ENCODE peak calls at places on chromosomes 7 and 10, in six cellular contexts. One of them, this sample, is unnamed.

GRCh38 chr10:11724938-11725776 is 17.0 kb upstream of the ECHDC3 start:
- DNase-seq in LNCaP clone FGC: peak
- DNase-seq in MM.1S: peak
- DNase-seq in DND-41: no peak
- DNase-seq in epithelial cell of esophagus: peak
- DNase-seq in foreskin fibroblast: peak
- DNase-seq in this sample: peak

GRCh38 chr10:29064665-29065064 is 224.2 kb upstream of the LYZL1 start:
- DNase-seq in LNCaP clone FGC: no peak
- DNase-seq in MM.1S: no peak
- DNase-seq in DND-41: no peak
- DNase-seq in epithelial cell of esophagus: no peak
- DNase-seq in foreskin fibroblast: no peak
- DNase-seq in this sample: no peak

GRCh38 chr10:131676971-131677421 is 223.8 kb upstream of the PPP2R2D start:
- DNase-seq in LNCaP clone FGC: no peak
- DNase-seq in MM.1S: no peak
- DNase-seq in DND-41: no peak
- DNase-seq in epithelial cell of esophagus: no peak
- DNase-seq in foreskin fibroblast: no peak
- DNase-seq in this sample: no peak

GRCh38 chr7:87220734-87221215 is 1.2 kb upstream of the TMEM243 start:
- DNase-seq in LNCaP clone FGC: peak
- DNase-seq in MM.1S: peak
- DNase-seq in DND-41: no peak
- DNase-seq in epithelial cell of esophagus: peak
- DNase-seq in foreskin fibroblast: peak
- DNase-seq in this sample: peak

GRCh38 chr7:157690058-157690832 is 353.4 kb downstream of the DNAJB6 start:
- DNase-seq in LNCaP clone FGC: no peak
- DNase-seq in MM.1S: no peak
- DNase-seq in DND-41: peak
- DNase-seq in epithelial cell of esophagus: no peak
- DNase-seq in foreskin fibroblast: peak
- DNase-seq in this sample: no peak

GRCh38 chr7:131836733-131837132 is 280.3 kb upstream of the PODXL start:
- DNase-seq in LNCaP clone FGC: no peak
- DNase-seq in MM.1S: no peak
- DNase-seq in DND-41: no peak
- DNase-seq in epithelial cell of esophagus: no peak
- DNase-seq in foreskin fibroblast: no peak
- DNase-seq in this sample: no peak

GRCh38 chr10:104117839-104118323 is 4.1 kb upstream of the SFR1 start:
- DNase-seq in LNCaP clone FGC: no peak
- DNase-seq in MM.1S: no peak
- DNase-seq in DND-41: no peak
- DNase-seq in epithelial cell of esophagus: peak
- DNase-seq in foreskin fibroblast: no peak
- DNase-seq in this sample: no peak

GRCh38 chr7:26199301-26200112 is 1.0 kb downstream of the HNRNPA2B1 start:
- DNase-seq in LNCaP clone FGC: no peak
- DNase-seq in MM.1S: peak
- DNase-seq in DND-41: peak
- DNase-seq in epithelial cell of esophagus: peak
- DNase-seq in foreskin fibroblast: no peak
- DNase-seq in this sample: peak

GRCh38 chr7:18086165-18087030 is 58.8 kb upstream of the PRPS1L1 start:
- DNase-seq in LNCaP clone FGC: no peak
- DNase-seq in MM.1S: peak
- DNase-seq in DND-41: no peak
- DNase-seq in epithelial cell of esophagus: peak
- DNase-seq in foreskin fibroblast: peak
- DNase-seq in this sample: peak

GRCh38 chr7:28626191-28626590 is 213.9 kb downstream of the CREB5 start:
- DNase-seq in LNCaP clone FGC: no peak
- DNase-seq in MM.1S: no peak
- DNase-seq in DND-41: no peak
- DNase-seq in epithelial cell of esophagus: peak
- DNase-seq in foreskin fibroblast: no peak
- DNase-seq in this sample: no peak

GRCh38 chr7:149566103-149566502 is 68.5 kb upstream of the ZNF746 start:
- DNase-seq in LNCaP clone FGC: no peak
- DNase-seq in MM.1S: no peak
- DNase-seq in DND-41: no peak
- DNase-seq in epithelial cell of esophagus: no peak
- DNase-seq in foreskin fibroblast: no peak
- DNase-seq in this sample: no peak

GRCh38 chr7:50379082-50379481 is 71.1 kb downstream of the FIGNL1 start:
- DNase-seq in LNCaP clone FGC: no peak
- DNase-seq in MM.1S: no peak
- DNase-seq in DND-41: no peak
- DNase-seq in epithelial cell of esophagus: peak
- DNase-seq in foreskin fibroblast: no peak
- DNase-seq in this sample: no peak

GRCh38 chr7:80232969-80233724 is 98.5 kb downstream of the GNAI1 start:
- DNase-seq in LNCaP clone FGC: no peak
- DNase-seq in MM.1S: no peak
- DNase-seq in DND-41: no peak
- DNase-seq in epithelial cell of esophagus: peak
- DNase-seq in foreskin fibroblast: no peak
- DNase-seq in this sample: no peak

GRCh38 chr7:95690367-95690947 is 81.9 kb upstream of the DYNC1I1 start:
- DNase-seq in LNCaP clone FGC: no peak
- DNase-seq in MM.1S: peak
- DNase-seq in DND-41: peak
- DNase-seq in epithelial cell of esophagus: peak
- DNase-seq in foreskin fibroblast: peak
- DNase-seq in this sample: peak

GRCh38 chr7:77331938-77332695 is 84.0 kb downstream of the GSAP start:
- DNase-seq in LNCaP clone FGC: peak
- DNase-seq in MM.1S: peak
- DNase-seq in DND-41: peak
- DNase-seq in epithelial cell of esophagus: peak
- DNase-seq in foreskin fibroblast: peak
- DNase-seq in this sample: peak

GRCh38 chr10:113069595-113069994 is 119.5 kb downstream of the TCF7L2 start:
- DNase-seq in LNCaP clone FGC: no peak
- DNase-seq in MM.1S: no peak
- DNase-seq in DND-41: no peak
- DNase-seq in epithelial cell of esophagus: peak
- DNase-seq in foreskin fibroblast: no peak
- DNase-seq in this sample: no peak

GRCh38 chr10:22648547-22648961 is 65.8 kb downstream of the PIP4K2A start:
- DNase-seq in LNCaP clone FGC: no peak
- DNase-seq in MM.1S: no peak
- DNase-seq in DND-41: no peak
- DNase-seq in epithelial cell of esophagus: peak
- DNase-seq in foreskin fibroblast: peak
- DNase-seq in this sample: peak

GRCh38 chr7:146057958-146058357 is 58.6 kb upstream of the CNTNAP2 start:
- DNase-seq in LNCaP clone FGC: no peak
- DNase-seq in MM.1S: no peak
- DNase-seq in DND-41: no peak
- DNase-seq in epithelial cell of esophagus: no peak
- DNase-seq in foreskin fibroblast: no peak
- DNase-seq in this sample: no peak

GRCh38 chr10:43043773-43044394 is 33.0 kb upstream of the RET start:
- DNase-seq in LNCaP clone FGC: no peak
- DNase-seq in MM.1S: no peak
- DNase-seq in DND-41: no peak
- DNase-seq in epithelial cell of esophagus: no peak
- DNase-seq in foreskin fibroblast: no peak
- DNase-seq in this sample: no peak

GRCh38 chr10:103062854-103063642 is 130.0 kb downstream of the NT5C2 start:
- DNase-seq in LNCaP clone FGC: peak
- DNase-seq in MM.1S: no peak
- DNase-seq in DND-41: no peak
- DNase-seq in epithelial cell of esophagus: peak
- DNase-seq in foreskin fibroblast: no peak
- DNase-seq in this sample: no peak
- TF ChIP-seq CTCF in LNCaP clone FGC: peak
- TF ChIP-seq CTCF in MM.1S: no peak
- TF ChIP-seq CTCF in DND-41: no peak
- TF ChIP-seq CTCF in epithelial cell of esophagus: no peak
- TF ChIP-seq CTCF in foreskin fibroblast: no peak
- TF ChIP-seq CTCF in this sample: no peak

GRCh38 chr7:134458806-134459698 is at the start of gene AKR1B1:
- DNase-seq in LNCaP clone FGC: no peak
- DNase-seq in MM.1S: peak
- DNase-seq in DND-41: peak
- DNase-seq in epithelial cell of esophagus: peak
- DNase-seq in foreskin fibroblast: peak
- DNase-seq in this sample: peak
- H3K4me3 ChIP-seq in LNCaP clone FGC: no peak
- H3K4me3 ChIP-seq in MM.1S: peak
- H3K4me3 ChIP-seq in DND-41: peak
- H3K4me3 ChIP-seq in epithelial cell of esophagus: peak
- H3K4me3 ChIP-seq in foreskin fibroblast: peak
- H3K4me3 ChIP-seq in this sample: peak

GRCh38 chr7:103995554-103995953 is 6.1 kb upstream of the RELN start:
- DNase-seq in LNCaP clone FGC: no peak
- DNase-seq in MM.1S: no peak
- DNase-seq in DND-41: no peak
- DNase-seq in epithelial cell of esophagus: no peak
- DNase-seq in foreskin fibroblast: no peak
- DNase-seq in this sample: no peak

GRCh38 chr7:103991406-103991805 is 1.9 kb upstream of the RELN start:
- DNase-seq in LNCaP clone FGC: no peak
- DNase-seq in MM.1S: no peak
- DNase-seq in DND-41: no peak
- DNase-seq in epithelial cell of esophagus: no peak
- DNase-seq in foreskin fibroblast: no peak
- DNase-seq in this sample: no peak

GRCh38 chr7:103996017-103996551 is 6.6 kb upstream of the RELN start:
- DNase-seq in LNCaP clone FGC: no peak
- DNase-seq in MM.1S: no peak
- DNase-seq in DND-41: no peak
- DNase-seq in epithelial cell of esophagus: no peak
- DNase-seq in foreskin fibroblast: no peak
- DNase-seq in this sample: no peak

GRCh38 chr7:103993551-103993950 is 4.1 kb upstream of the RELN start:
- DNase-seq in LNCaP clone FGC: no peak
- DNase-seq in MM.1S: no peak
- DNase-seq in DND-41: no peak
- DNase-seq in epithelial cell of esophagus: no peak
- DNase-seq in foreskin fibroblast: no peak
- DNase-seq in this sample: no peak

DNA sequence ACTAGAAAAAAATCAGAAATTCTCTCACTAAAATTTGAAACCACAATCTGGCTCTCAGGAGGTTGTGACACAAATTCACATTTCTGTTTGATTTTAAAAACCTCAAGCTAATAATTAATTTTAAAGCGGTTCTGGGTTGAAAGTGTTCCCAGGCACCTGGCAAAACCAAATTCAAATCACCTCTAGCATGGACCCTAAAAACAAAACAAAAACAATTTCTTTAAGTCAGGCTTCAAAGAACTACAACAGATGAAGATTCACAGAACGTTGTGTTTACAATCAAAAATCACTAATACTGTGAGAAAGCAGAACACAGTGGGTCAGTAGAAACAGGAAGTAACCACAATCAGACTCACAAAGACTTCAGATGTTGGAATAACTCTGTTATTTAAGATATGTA is 7.2 kb upstream of the RELN start:
- DNase-seq in LNCaP clone FGC: no peak
- DNase-seq in MM.1S: no peak
- DNase-seq in DND-41: no peak
- DNase-seq in epithelial cell of esophagus: no peak
- DNase-seq in foreskin fibroblast: no peak
- DNase-seq in this sample: no peak
- TF ChIP-seq CTCF in LNCaP clone FGC: no peak
- TF ChIP-seq CTCF in MM.1S: no peak
- TF ChIP-seq CTCF in DND-41: no peak
- TF ChIP-seq CTCF in epithelial cell of esophagus: no peak
- TF ChIP-seq CTCF in foreskin fibroblast: no peak
- TF ChIP-seq CTCF in this sample: no peak

GRCh38 chr10:543862-544822 is 145.3 kb downstream of the DIP2C start:
- DNase-seq in LNCaP clone FGC: no peak
- DNase-seq in MM.1S: no peak
- DNase-seq in DND-41: no peak
- DNase-seq in epithelial cell of esophagus: no peak
- DNase-seq in foreskin fibroblast: no peak
- DNase-seq in this sample: no peak
- H3K4me3 ChIP-seq in LNCaP clone FGC: no peak
- H3K4me3 ChIP-seq in MM.1S: no peak
- H3K4me3 ChIP-seq in DND-41: no peak
- H3K4me3 ChIP-seq in epithelial cell of esophagus: no peak
- H3K4me3 ChIP-seq in foreskin fibroblast: no peak
- H3K4me3 ChIP-seq in this sample: no peak

GRCh38 chr7:99490878-99491277 is 9.2 kb downstream of the ZNF394 start:
- DNase-seq in LNCaP clone FGC: no peak
- DNase-seq in MM.1S: no peak
- DNase-seq in DND-41: no peak
- DNase-seq in epithelial cell of esophagus: no peak
- DNase-seq in foreskin fibroblast: no peak
- DNase-seq in this sample: no peak
- TF ChIP-seq CTCF in LNCaP clone FGC: no peak
- TF ChIP-seq CTCF in MM.1S: no peak
- TF ChIP-seq CTCF in DND-41: no peak
- TF ChIP-seq CTCF in epithelial cell of esophagus: no peak
- TF ChIP-seq CTCF in foreskin fibroblast: no peak
- TF ChIP-seq CTCF in this sample: no peak

GRCh38 chr7:4768597-4769569 is 6.5 kb upstream of the AP5Z1 start:
- DNase-seq in LNCaP clone FGC: no peak
- DNase-seq in MM.1S: no peak
- DNase-seq in DND-41: no peak
- DNase-seq in epithelial cell of esophagus: no peak
- DNase-seq in foreskin fibroblast: no peak
- DNase-seq in this sample: no peak
- H3K4me3 ChIP-seq in LNCaP clone FGC: no peak
- H3K4me3 ChIP-seq in MM.1S: no peak
- H3K4me3 ChIP-seq in DND-41: no peak
- H3K4me3 ChIP-seq in epithelial cell of esophagus: no peak
- H3K4me3 ChIP-seq in foreskin fibroblast: no peak
- H3K4me3 ChIP-seq in this sample: no peak

This sample was measured in GM12865.